ENCODE peak calls at places on chromosomes 2 and 18, in eight cellular contexts. One of them, this sample, is unnamed.

GRCh38 chr2:186477782-186478181 is 8.3 kb upstream of the ZC3H15 start:
- DNase-seq in EH: no peak
- DNase-seq in foreskin fibroblast: no peak
- DNase-seq in fibroblast of the conjunctiva: no peak
- DNase-seq in head of caudate nucleus: no peak
- DNase-seq in left ventricle myocardium superior: no peak
- DNase-seq in GM18507: no peak
- DNase-seq in PC-3: no peak
- DNase-seq in this sample: peak

GRCh38 chr18:21444465-21445023 is 156.0 kb downstream of the ESCO1 start:
- DNase-seq in EH: peak
- DNase-seq in foreskin fibroblast: no peak
- DNase-seq in fibroblast of the conjunctiva: peak
- DNase-seq in head of caudate nucleus: peak
- DNase-seq in left ventricle myocardium superior: no peak
- DNase-seq in GM18507: peak
- DNase-seq in PC-3: peak
- DNase-seq in this sample: peak

GRCh38 chr2:239049421-239050251 is 201.8 kb downstream of the TWIST2 start:
- DNase-seq in EH: peak
- DNase-seq in foreskin fibroblast: peak
- DNase-seq in fibroblast of the conjunctiva: no peak
- DNase-seq in head of caudate nucleus: no peak
- DNase-seq in left ventricle myocardium superior: no peak
- DNase-seq in GM18507: no peak
- DNase-seq in PC-3: no peak
- DNase-seq in this sample: no peak

GRCh38 chr2:207617011-207617671 is 8.1 kb downstream of the METTL21A start:
- DNase-seq in EH: peak
- DNase-seq in foreskin fibroblast: peak
- DNase-seq in fibroblast of the conjunctiva: peak
- DNase-seq in head of caudate nucleus: no peak
- DNase-seq in left ventricle myocardium superior: no peak
- DNase-seq in GM18507: no peak
- DNase-seq in PC-3: peak
- DNase-seq in this sample: no peak

GRCh38 chr18:45958730-45959129 is 8.4 kb downstream of the EPG5 start:
- DNase-seq in EH: peak
- DNase-seq in foreskin fibroblast: no peak
- DNase-seq in fibroblast of the conjunctiva: no peak
- DNase-seq in head of caudate nucleus: no peak
- DNase-seq in left ventricle myocardium superior: no peak
- DNase-seq in GM18507: no peak
- DNase-seq in PC-3: peak
- DNase-seq in this sample: no peak

GRCh38 chr18:34514957-34515356 is 195.1 kb upstream of the DTNA start:
- DNase-seq in EH: no peak
- DNase-seq in foreskin fibroblast: no peak
- DNase-seq in fibroblast of the conjunctiva: no peak
- DNase-seq in head of caudate nucleus: no peak
- DNase-seq in left ventricle myocardium superior: no peak
- DNase-seq in GM18507: no peak
- DNase-seq in PC-3: peak
- DNase-seq in this sample: no peak

GRCh38 chr2:128611421-128612320 is 293.0 kb upstream of the HS6ST1 start:
- DNase-seq in EH: peak
- DNase-seq in foreskin fibroblast: no peak
- DNase-seq in fibroblast of the conjunctiva: no peak
- DNase-seq in head of caudate nucleus: no peak
- DNase-seq in left ventricle myocardium superior: no peak
- DNase-seq in GM18507: no peak
- DNase-seq in PC-3: no peak
- DNase-seq in this sample: no peak

GRCh38 chr2:55025627-55026026 is 24.6 kb downstream of the RTN4 start:
- DNase-seq in EH: no peak
- DNase-seq in foreskin fibroblast: no peak
- DNase-seq in fibroblast of the conjunctiva: no peak
- DNase-seq in head of caudate nucleus: no peak
- DNase-seq in left ventricle myocardium superior: no peak
- DNase-seq in GM18507: no peak
- DNase-seq in PC-3: no peak
- DNase-seq in this sample: no peak

GRCh38 chr2:48572797-48573196 is 42.8 kb downstream of the STON1 start:
- DNase-seq in EH: no peak
- DNase-seq in foreskin fibroblast: no peak
- DNase-seq in fibroblast of the conjunctiva: no peak
- DNase-seq in head of caudate nucleus: no peak
- DNase-seq in left ventricle myocardium superior: no peak
- DNase-seq in GM18507: no peak
- DNase-seq in PC-3: no peak
- DNase-seq in this sample: no peak

GRCh38 chr2:774436-774835 is 97.2 kb upstream of the TMEM18 start:
- DNase-seq in EH: no peak
- DNase-seq in foreskin fibroblast: no peak
- DNase-seq in fibroblast of the conjunctiva: no peak
- DNase-seq in head of caudate nucleus: no peak
- DNase-seq in left ventricle myocardium superior: no peak
- DNase-seq in GM18507: no peak
- DNase-seq in PC-3: no peak
- DNase-seq in this sample: no peak

GRCh38 chr2:177068967-177069366 is 143.6 kb upstream of the HNRNPA3 start:
- DNase-seq in EH: no peak
- DNase-seq in foreskin fibroblast: no peak
- DNase-seq in fibroblast of the conjunctiva: no peak
- DNase-seq in head of caudate nucleus: no peak
- DNase-seq in left ventricle myocardium superior: no peak
- DNase-seq in GM18507: no peak
- DNase-seq in PC-3: no peak
- DNase-seq in this sample: no peak